ENCODE peak calls at places on chromosomes 4 and X, in nine cellular contexts. One of them, this sample, is unnamed.

GRCh38 chr4:73589261-73589847 is 30.9 kb downstream of the RASSF6 start:
- DNase-seq in tibial artery: no peak
- DNase-seq in stimulated activated CD4-positive, alpha-beta T cell treated with anti-CD3 and anti-CD28 coated beads, Interleukin-1b, Interleukin-23, amount 100 ng/mL, for 1 hour: no peak
- DNase-seq in activated T-cell treated with anti-CD3 and anti-CD28 coated beads, Interleukin-2, amount 50 U/mL, for 1 hour: no peak
- DNase-seq in stimulated activated naive CD4-positive, alpha-beta T cell treated with Interleukin-2 at 50 U/mL for 16 hours: no peak
- DNase-seq in B cell: no peak
- DNase-seq in T-helper 9 cell: no peak
- DNase-seq in AG04450: peak
- DNase-seq in activated CD4-positive, alpha-beta T cell treated with anti-CD3 and anti-CD28 coated beads, Interleukin-2, amount 50 U/mL, for 24 hours: no peak
- DNase-seq in this sample: peak

GRCh38 chr4:113884655-113885054 is 94.8 kb downstream of the ARSJ start:
- DNase-seq in tibial artery: no peak
- DNase-seq in stimulated activated CD4-positive, alpha-beta T cell treated with anti-CD3 and anti-CD28 coated beads, Interleukin-1b, Interleukin-23, amount 100 ng/mL, for 1 hour: no peak
- DNase-seq in activated T-cell treated with anti-CD3 and anti-CD28 coated beads, Interleukin-2, amount 50 U/mL, for 1 hour: no peak
- DNase-seq in stimulated activated naive CD4-positive, alpha-beta T cell treated with Interleukin-2 at 50 U/mL for 16 hours: no peak
- DNase-seq in B cell: no peak
- DNase-seq in T-helper 9 cell: no peak
- DNase-seq in AG04450: no peak
- DNase-seq in activated CD4-positive, alpha-beta T cell treated with anti-CD3 and anti-CD28 coated beads, Interleukin-2, amount 50 U/mL, for 24 hours: no peak
- DNase-seq in this sample: no peak

GRCh38 chrX:10781847-10782530 is 161.6 kb upstream of the MID1 start:
- DNase-seq in tibial artery: no peak
- DNase-seq in stimulated activated CD4-positive, alpha-beta T cell treated with anti-CD3 and anti-CD28 coated beads, Interleukin-1b, Interleukin-23, amount 100 ng/mL, for 1 hour: no peak
- DNase-seq in activated T-cell treated with anti-CD3 and anti-CD28 coated beads, Interleukin-2, amount 50 U/mL, for 1 hour: no peak
- DNase-seq in stimulated activated naive CD4-positive, alpha-beta T cell treated with Interleukin-2 at 50 U/mL for 16 hours: no peak
- DNase-seq in B cell: no peak
- DNase-seq in T-helper 9 cell: no peak
- DNase-seq in AG04450: no peak
- DNase-seq in activated CD4-positive, alpha-beta T cell treated with anti-CD3 and anti-CD28 coated beads, Interleukin-2, amount 50 U/mL, for 24 hours: no peak
- DNase-seq in this sample: peak

GRCh38 chr4:825969-826330 is at the start of gene CPLX1:
- DNase-seq in tibial artery: no peak
- DNase-seq in stimulated activated CD4-positive, alpha-beta T cell treated with anti-CD3 and anti-CD28 coated beads, Interleukin-1b, Interleukin-23, amount 100 ng/mL, for 1 hour: no peak
- DNase-seq in activated T-cell treated with anti-CD3 and anti-CD28 coated beads, Interleukin-2, amount 50 U/mL, for 1 hour: peak
- DNase-seq in stimulated activated naive CD4-positive, alpha-beta T cell treated with Interleukin-2 at 50 U/mL for 16 hours: peak
- DNase-seq in B cell: peak
- DNase-seq in T-helper 9 cell: no peak
- DNase-seq in AG04450: no peak
- DNase-seq in activated CD4-positive, alpha-beta T cell treated with anti-CD3 and anti-CD28 coated beads, Interleukin-2, amount 50 U/mL, for 24 hours: no peak
- DNase-seq in this sample: no peak

GRCh38 chr4:15457401-15458201 is 12.1 kb upstream of the CC2D2A start:
- DNase-seq in tibial artery: no peak
- DNase-seq in stimulated activated CD4-positive, alpha-beta T cell treated with anti-CD3 and anti-CD28 coated beads, Interleukin-1b, Interleukin-23, amount 100 ng/mL, for 1 hour: no peak
- DNase-seq in activated T-cell treated with anti-CD3 and anti-CD28 coated beads, Interleukin-2, amount 50 U/mL, for 1 hour: no peak
- DNase-seq in stimulated activated naive CD4-positive, alpha-beta T cell treated with Interleukin-2 at 50 U/mL for 16 hours: no peak
- DNase-seq in B cell: peak
- DNase-seq in T-helper 9 cell: no peak
- DNase-seq in AG04450: no peak
- DNase-seq in activated CD4-positive, alpha-beta T cell treated with anti-CD3 and anti-CD28 coated beads, Interleukin-2, amount 50 U/mL, for 24 hours: no peak
- DNase-seq in this sample: peak

GRCh38 chrX:48835524-48836329 is at the start of gene PCSK1N:
- DNase-seq in tibial artery: no peak
- DNase-seq in stimulated activated CD4-positive, alpha-beta T cell treated with anti-CD3 and anti-CD28 coated beads, Interleukin-1b, Interleukin-23, amount 100 ng/mL, for 1 hour: no peak
- DNase-seq in activated T-cell treated with anti-CD3 and anti-CD28 coated beads, Interleukin-2, amount 50 U/mL, for 1 hour: peak
- DNase-seq in stimulated activated naive CD4-positive, alpha-beta T cell treated with Interleukin-2 at 50 U/mL for 16 hours: peak
- DNase-seq in B cell: no peak
- DNase-seq in T-helper 9 cell: peak
- DNase-seq in AG04450: no peak
- DNase-seq in activated CD4-positive, alpha-beta T cell treated with anti-CD3 and anti-CD28 coated beads, Interleukin-2, amount 50 U/mL, for 24 hours: no peak
- DNase-seq in this sample: no peak

GRCh38 chr4:31104596-31104995 is 384.4 kb downstream of the PCDH7 start:
- DNase-seq in tibial artery: no peak
- DNase-seq in stimulated activated CD4-positive, alpha-beta T cell treated with anti-CD3 and anti-CD28 coated beads, Interleukin-1b, Interleukin-23, amount 100 ng/mL, for 1 hour: no peak
- DNase-seq in activated T-cell treated with anti-CD3 and anti-CD28 coated beads, Interleukin-2, amount 50 U/mL, for 1 hour: no peak
- DNase-seq in stimulated activated naive CD4-positive, alpha-beta T cell treated with Interleukin-2 at 50 U/mL for 16 hours: no peak
- DNase-seq in B cell: no peak
- DNase-seq in T-helper 9 cell: no peak
- DNase-seq in AG04450: no peak
- DNase-seq in activated CD4-positive, alpha-beta T cell treated with anti-CD3 and anti-CD28 coated beads, Interleukin-2, amount 50 U/mL, for 24 hours: no peak
- DNase-seq in this sample: no peak

GRCh38 chrX:18354369-18355329 is at the start of gene SCML2:
- DNase-seq in tibial artery: peak
- DNase-seq in stimulated activated CD4-positive, alpha-beta T cell treated with anti-CD3 and anti-CD28 coated beads, Interleukin-1b, Interleukin-23, amount 100 ng/mL, for 1 hour: no peak
- DNase-seq in activated T-cell treated with anti-CD3 and anti-CD28 coated beads, Interleukin-2, amount 50 U/mL, for 1 hour: peak
- DNase-seq in stimulated activated naive CD4-positive, alpha-beta T cell treated with Interleukin-2 at 50 U/mL for 16 hours: peak
- DNase-seq in B cell: peak
- DNase-seq in T-helper 9 cell: peak
- DNase-seq in AG04450: no peak
- DNase-seq in activated CD4-positive, alpha-beta T cell treated with anti-CD3 and anti-CD28 coated beads, Interleukin-2, amount 50 U/mL, for 24 hours: no peak
- DNase-seq in this sample: peak

GRCh38 chr4:52961666-52962412 is 99.7 kb downstream of the RASL11B start:
- DNase-seq in tibial artery: no peak
- DNase-seq in stimulated activated CD4-positive, alpha-beta T cell treated with anti-CD3 and anti-CD28 coated beads, Interleukin-1b, Interleukin-23, amount 100 ng/mL, for 1 hour: no peak
- DNase-seq in activated T-cell treated with anti-CD3 and anti-CD28 coated beads, Interleukin-2, amount 50 U/mL, for 1 hour: no peak
- DNase-seq in stimulated activated naive CD4-positive, alpha-beta T cell treated with Interleukin-2 at 50 U/mL for 16 hours: no peak
- DNase-seq in B cell: no peak
- DNase-seq in T-helper 9 cell: no peak
- DNase-seq in AG04450: no peak
- DNase-seq in activated CD4-positive, alpha-beta T cell treated with anti-CD3 and anti-CD28 coated beads, Interleukin-2, amount 50 U/mL, for 24 hours: no peak
- DNase-seq in this sample: no peak